ENCODE peak calls at places on chromosomes 13 and 19, in nine cellular contexts. T is T-helper 1 cell; L is EH; Z is lower leg skin; D is sigmoid colon; K is T-helper 17 cell; M is non-pigmented ciliary epithelial cell; C is posterior cingulate gyrus; F is stimulated activated CD8-positive, alpha-beta memory T cell treated with anti-CD3 and anti-CD28 coated beads, Interleukin-4, amount 100 ng/mL, for 1 hour. H is an unnamed sample.

GRCh38 chr13:101576452-101576851 is 124.0 kb downstream of the ITGBL1 start:
- DNase-seq in C (no peak), K (no peak), F (no peak), L (peak), M (peak), Z (no peak), T (no peak), D (no peak), H (no peak)

GRCh38 chr19:15551183-15552004 is 43.1 kb downstream of the CYP4F22 start:
- DNase-seq in T (peak), K (peak), Z (no peak), M (no peak), F (peak), D (no peak), C (no peak), L (peak), H (peak)

GRCh38 chr19:54373781-54374266 is 9.1 kb upstream of the LAIR1 start:
- DNase-seq in C (no peak), Z (no peak), F (no peak), T (no peak), K (no peak), L (no peak), D (peak), M (no peak), H (no peak)

GRCh38 chr13:75226755-75227435 is 255.1 kb downstream of the TBC1D4 start:
- DNase-seq in F (no peak), C (no peak), D (no peak), T (no peak), M (peak), K (no peak), L (peak), Z (no peak), H (no peak)

GRCh38 chr13:21436582-21436981 is 22.5 kb downstream of the ZDHHC20 start:
- DNase-seq in M (no peak), K (no peak), T (no peak), F (no peak), D (no peak), C (no peak), L (no peak), Z (no peak), H (no peak)

GRCh38 chr19:15464394-15465385 is at the start of gene RASAL3:
- DNase-seq in F (peak), L (no peak), D (no peak), Z (no peak), M (no peak), T (peak), K (peak), C (no peak), H (peak)

GRCh38 chr13:45194081-45194939 is 6.5 kb downstream of the KCTD4 start:
- DNase-seq in L (no peak), C (peak), D (peak), K (no peak), M (no peak), T (no peak), F (no peak), Z (no peak), H (no peak)

GRCh38 chr13:28545583-28546333 is 50.8 kb upstream of the FLT1 start:
- DNase-seq in Z (no peak), F (no peak), M (no peak), T (no peak), C (no peak), D (no peak), K (no peak), L (no peak), H (no peak)